ENCODE peak calls at places on chromosomes 11 and 22, in five cellular contexts. I is nephron progenitor cell, W is adipocyte, A is substantia nigra, G is A172. V is an unnamed sample.

GRCh38 chr11:117583063-117583801 is 213.8 kb downstream of the DSCAML1 start:
- DNase-seq in G (peak), A (peak), I (peak), W (no peak), V (no peak)

GRCh38 chr11:128739589-128739988 is 45.7 kb downstream of the FLI1 start:
- DNase-seq in A (no peak), I (no peak), G (no peak), W (no peak), V (no peak)

GRCh38 chr11:8786933-8787332 is 104.3 kb downstream of the RPL27A start:
- DNase-seq in I (no peak), A (no peak), W (peak), G (no peak), V (no peak)

GRCh38 chr11:65593518-65594414 is 1.8 kb downstream of the KCNK7 start:
- DNase-seq in W (peak), G (no peak), I (peak), A (peak), V (no peak)

GRCh38 chr11:124380585-124380984 is 3.7 kb downstream of the OR8B2 start:
- DNase-seq in G (no peak), I (no peak), A (no peak), W (no peak), V (no peak)

GRCh38 chr11:64568041-64568571 is 22.9 kb upstream of the SLC22A12 start:
- DNase-seq in G (no peak), I (no peak), A (no peak), W (no peak), V (no peak)

GRCh38 chr11:12893787-12894672 is 115.1 kb upstream of the RASSF10 start:
- DNase-seq in W (peak), I (peak), A (no peak), G (peak), V (no peak)

GRCh38 chr22:20080776-20081654 is 974 bp downstream of the DGCR8 start:
- DNase-seq in A (no peak), I (peak), W (peak), G (peak), V (no peak)

GRCh38 chr11:22795914-22796313 is 33.7 kb downstream of the SVIP start:
- DNase-seq in W (no peak), I (no peak), A (no peak), G (peak), V (no peak)

GRCh38 chr11:69637956-69638871 is 2.7 kb upstream of the CCND1 start:
- DNase-seq in I (peak), W (peak), G (no peak), A (no peak), V (no peak)

GRCh38 chr11:55707029-55707428 is 45.0 kb downstream of the OR4C6 start:
- DNase-seq in I (no peak), G (peak), A (no peak), W (peak), V (no peak)

GRCh38 chr11:61694971-61695706 is 14.9 kb downstream of the DAGLA start:
- DNase-seq in I (no peak), G (no peak), A (peak), W (no peak), V (no peak)

GRCh38 chr11:78022397-78023396 is at the start of gene KCTD14:
- DNase-seq in A (no peak), G (no peak), I (peak), W (no peak), V (no peak)